ENCODE peak calls at places on chromosomes 3 and 15, in four cellular contexts. One of them, this sample, is unnamed.

GRCh38 chr3:13041113-13041776 is 32.0 kb downstream of the IQSEC1 start:
- DNase-seq in myocyte: no peak
- DNase-seq in uterus: no peak
- DNase-seq in CD8-positive, alpha-beta memory T cell: no peak
- DNase-seq in this sample: no peak

GRCh38 chr3:72401005-72401404 is 447.2 kb downstream of the SHQ1 start:
- DNase-seq in myocyte: no peak
- DNase-seq in uterus: no peak
- DNase-seq in CD8-positive, alpha-beta memory T cell: no peak
- DNase-seq in this sample: no peak

GRCh38 chr15:70376031-70376928 is 278.6 kb upstream of the TLE3 start:
- DNase-seq in myocyte: no peak
- DNase-seq in uterus: no peak
- DNase-seq in CD8-positive, alpha-beta memory T cell: no peak
- DNase-seq in this sample: no peak

GRCh38 chr15:74752486-74753395 is 4.1 kb downstream of the CYP1A2 start:
- DNase-seq in myocyte: peak; percentile 46
- DNase-seq in uterus: no peak
- DNase-seq in CD8-positive, alpha-beta memory T cell: no peak
- DNase-seq in this sample: no peak

GRCh38 chr15:36008719-36009118 is 462.8 kb upstream of the DPH6 start:
- DNase-seq in myocyte: no peak
- DNase-seq in uterus: no peak
- DNase-seq in CD8-positive, alpha-beta memory T cell: no peak
- DNase-seq in this sample: no peak

GRCh38 chr15:43214592-43215295 is 6.1 kb downstream of the EPB42 start:
- DNase-seq in myocyte: no peak
- DNase-seq in uterus: no peak
- DNase-seq in CD8-positive, alpha-beta memory T cell: no peak
- DNase-seq in this sample: no peak

GRCh38 chr15:48590704-48591103 is 54.8 kb downstream of the FBN1 start:
- DNase-seq in myocyte: no peak
- DNase-seq in uterus: no peak
- DNase-seq in CD8-positive, alpha-beta memory T cell: no peak
- DNase-seq in this sample: no peak

GRCh38 chr15:85750807-85751730 is 43.7 kb downstream of the KLHL25 start:
- DNase-seq in myocyte: no peak
- DNase-seq in uterus: peak; percentile 60
- DNase-seq in CD8-positive, alpha-beta memory T cell: no peak
- DNase-seq in this sample: no peak

GRCh38 chr15:82040862-82041261 is 5.0 kb downstream of the MEX3B start:
- DNase-seq in myocyte: peak; percentile 17
- DNase-seq in uterus: no peak
- DNase-seq in CD8-positive, alpha-beta memory T cell: no peak
- DNase-seq in this sample: no peak

GRCh38 chr15:29568840-29569532 is 253.3 kb downstream of the TJP1 start:
- DNase-seq in myocyte: peak; percentile 7
- DNase-seq in uterus: no peak
- DNase-seq in CD8-positive, alpha-beta memory T cell: no peak
- DNase-seq in this sample: no peak

GRCh38 chr15:40441736-40442531 is 1.2 kb downstream of the BAHD1 start:
- DNase-seq in myocyte: no peak
- DNase-seq in uterus: no peak
- DNase-seq in CD8-positive, alpha-beta memory T cell: peak; percentile 57
- DNase-seq in this sample: no peak

GRCh38 chr15:35306361-35306981 is 221.4 kb upstream of the NANOGP8 start:
- DNase-seq in myocyte: peak; percentile 42
- DNase-seq in uterus: no peak
- DNase-seq in CD8-positive, alpha-beta memory T cell: no peak
- DNase-seq in this sample: no peak

GRCh38 chr3:52513281-52513680 is 18.1 kb downstream of the STAB1 start:
- DNase-seq in myocyte: no peak
- DNase-seq in uterus: no peak
- DNase-seq in CD8-positive, alpha-beta memory T cell: no peak
- DNase-seq in this sample: no peak

GRCh38 chr3:114093596-114093995 is 37.1 kb downstream of the QTRT2 start:
- DNase-seq in myocyte: peak; percentile 45
- DNase-seq in uterus: peak; percentile 34
- DNase-seq in CD8-positive, alpha-beta memory T cell: no peak
- DNase-seq in this sample: peak; percentile 12

GRCh38 chr3:59857589-59858346 is 807.9 kb upstream of the CFAP20DC start:
- DNase-seq in myocyte: peak; percentile 78
- DNase-seq in uterus: peak; percentile 79
- DNase-seq in CD8-positive, alpha-beta memory T cell: peak; percentile 76
- DNase-seq in this sample: peak; percentile 16

GRCh38 chr15:44910981-44911625 is 45.4 kb upstream of the TERB2 start:
- DNase-seq in myocyte: no peak
- DNase-seq in uterus: no peak
- DNase-seq in CD8-positive, alpha-beta memory T cell: no peak
- DNase-seq in this sample: peak; percentile 81

GRCh38 chr3:14481646-14482036 is 58.5 kb downstream of the GRIP2 start:
- DNase-seq in myocyte: no peak
- DNase-seq in uterus: no peak
- DNase-seq in CD8-positive, alpha-beta memory T cell: no peak
- DNase-seq in this sample: no peak

GRCh38 chr15:66040211-66040892 is 171.1 kb downstream of the RAB11A start:
- DNase-seq in myocyte: no peak
- DNase-seq in uterus: no peak
- DNase-seq in CD8-positive, alpha-beta memory T cell: no peak
- DNase-seq in this sample: no peak

GRCh38 chr15:101024709-101025108 is 105.6 kb downstream of the LRRK1 start:
- DNase-seq in myocyte: no peak
- DNase-seq in uterus: peak; percentile 13
- DNase-seq in CD8-positive, alpha-beta memory T cell: no peak
- DNase-seq in this sample: no peak

GRCh38 chr15:83372434-83372873 is 74.7 kb upstream of the SH3GL3 start:
- DNase-seq in myocyte: peak; percentile 79
- DNase-seq in uterus: no peak
- DNase-seq in CD8-positive, alpha-beta memory T cell: no peak
- DNase-seq in this sample: no peak

GRCh38 chr3:144324061-144324460 is 352.4 kb downstream of the DIPK2A start:
- DNase-seq in myocyte: no peak
- DNase-seq in uterus: no peak
- DNase-seq in CD8-positive, alpha-beta memory T cell: no peak
- DNase-seq in this sample: no peak

GRCh38 chr15:77421370-77421700 is 647 bp downstream of the HMG20A start:
- DNase-seq in myocyte: no peak
- DNase-seq in uterus: no peak
- DNase-seq in CD8-positive, alpha-beta memory T cell: no peak
- DNase-seq in this sample: no peak

GRCh38 chr3:8885806-8886205 is 77.5 kb downstream of the RAD18 start:
- DNase-seq in myocyte: no peak
- DNase-seq in uterus: no peak
- DNase-seq in CD8-positive, alpha-beta memory T cell: no peak
- DNase-seq in this sample: no peak

GRCh38 chr3:173398111-173398479 is 551 bp downstream of the NLGN1 start:
- DNase-seq in myocyte: no peak
- DNase-seq in uterus: peak; percentile 21
- DNase-seq in CD8-positive, alpha-beta memory T cell: no peak
- DNase-seq in this sample: peak; percentile 81

GRCh38 chr15:63044077-63044644 is 1.6 kb downstream of the TPM1 start:
- DNase-seq in myocyte: no peak
- DNase-seq in uterus: no peak
- DNase-seq in CD8-positive, alpha-beta memory T cell: no peak
- DNase-seq in this sample: no peak

GRCh38 chr3:107416138-107416537 is 38.9 kb downstream of the CCDC54 start:
- DNase-seq in myocyte: no peak
- DNase-seq in uterus: no peak
- DNase-seq in CD8-positive, alpha-beta memory T cell: no peak
- DNase-seq in this sample: no peak

GRCh38 chr3:150222646-150223045 is 185.5 kb upstream of the TSC22D2 start:
- DNase-seq in myocyte: no peak
- DNase-seq in uterus: no peak
- DNase-seq in CD8-positive, alpha-beta memory T cell: no peak
- DNase-seq in this sample: no peak

GRCh38 chr3:123104550-123104949 is 37.7 kb downstream of the PDIA5 start:
- DNase-seq in myocyte: no peak
- DNase-seq in uterus: no peak
- DNase-seq in CD8-positive, alpha-beta memory T cell: no peak
- DNase-seq in this sample: no peak

GRCh38 chr3:158313344-158313927 is 203.5 kb downstream of the RSRC1 start:
- DNase-seq in myocyte: peak; percentile 50
- DNase-seq in uterus: no peak
- DNase-seq in CD8-positive, alpha-beta memory T cell: no peak
- DNase-seq in this sample: peak; percentile 40

GRCh38 chr3:13217736-13218540 is 144.7 kb upstream of the IQSEC1 start:
- DNase-seq in myocyte: no peak
- DNase-seq in uterus: no peak
- DNase-seq in CD8-positive, alpha-beta memory T cell: peak; percentile 21
- DNase-seq in this sample: no peak

GRCh38 chr3:45665101-45665572 is 24.1 kb upstream of the SACM1L start:
- DNase-seq in myocyte: peak; percentile 55
- DNase-seq in uterus: no peak
- DNase-seq in CD8-positive, alpha-beta memory T cell: peak; percentile 76
- DNase-seq in this sample: no peak

GRCh38 chr3:5192568-5193319 is 5.2 kb downstream of the EDEM1 start:
- DNase-seq in myocyte: no peak
- DNase-seq in uterus: no peak
- DNase-seq in CD8-positive, alpha-beta memory T cell: no peak
- DNase-seq in this sample: no peak

GRCh38 chr3:33557279-33557678 is 117.1 kb upstream of the UBP1 start:
- DNase-seq in myocyte: no peak
- DNase-seq in uterus: no peak
- DNase-seq in CD8-positive, alpha-beta memory T cell: no peak
- DNase-seq in this sample: no peak

GRCh38 chr3:71859128-71859519 is 74.2 kb upstream of the PROK2 start:
- DNase-seq in myocyte: peak; percentile 19
- DNase-seq in uterus: no peak
- DNase-seq in CD8-positive, alpha-beta memory T cell: no peak
- DNase-seq in this sample: peak; percentile 8

GRCh38 chr15:78000089-78000926 is 77.2 kb downstream of the TBC1D2B start:
- DNase-seq in myocyte: peak; percentile 59
- DNase-seq in uterus: peak; percentile 62
- DNase-seq in CD8-positive, alpha-beta memory T cell: peak; percentile 84
- DNase-seq in this sample: no peak